ENCODE peak calls at places on chromosomes 5 and 9, in six cellular contexts. O is upper lobe of right lung; R is AG04450; Q is mesenchymal stem cell; P is naive thymus-derived CD4-positive, alpha-beta T cell; K is breast epithelium. U is an unnamed sample.

GRCh38 chr5:122408592-122409219 is 96.7 kb downstream of the SNCAIP start:
- DNase-seq in O (no peak), R (no peak), Q (no peak), P (no peak), K (no peak), U (no peak)

GRCh38 chr9:32644698-32645097 is 9.2 kb upstream of the TAF1L start:
- DNase-seq in O (no peak), R (peak), Q (no peak), P (no peak), K (no peak), U (no peak)

GRCh38 chr9:109453210-109453842 is 44.8 kb downstream of the PTPN3 start:
- DNase-seq in O (no peak), R (peak), Q (peak), P (no peak), K (no peak), U (peak)

GRCh38 chr5:60997721-60998120 is 52.7 kb downstream of the NDUFAF2 start:
- DNase-seq in O (no peak), R (no peak), Q (no peak), P (no peak), K (no peak), U (no peak)

GRCh38 chr5:10485142-10485795 is 43.6 kb downstream of the ROPN1L start:
- DNase-seq in O (no peak), R (peak), Q (peak), P (no peak), K (no peak), U (peak)

GRCh38 chr9:87338075-87338989 is 159.3 kb upstream of the DAPK1 start:
- DNase-seq in O (no peak), R (no peak), Q (no peak), P (no peak), K (no peak), U (no peak)

GRCh38 chr9:137007060-137007815 is 10.9 kb upstream of the CLIC3 start:
- DNase-seq in O (no peak), R (peak), Q (peak), P (no peak), K (no peak), U (no peak)

GRCh38 chr9:81759680-81760215 is 70.4 kb upstream of the TLE1 start:
- DNase-seq in O (no peak), R (peak), Q (peak), P (no peak), K (no peak), U (no peak)

GRCh38 chr5:139904566-139905400 is 109.2 kb downstream of the PSD2 start:
- DNase-seq in O (peak), R (no peak), Q (no peak), P (no peak), K (no peak), U (no peak)

GRCh38 chr5:160310140-160310909 is 2.0 kb downstream of the CCNJL start:
- DNase-seq in O (no peak), R (no peak), Q (no peak), P (no peak), K (no peak), U (no peak)
- H3K4me3 ChIP-seq in O (peak), R (no peak), Q (no peak), P (no peak), K (peak), U (peak)

GRCh38 chr9:98807811-98808195 is 333 bp downstream of the GALNT12 start:
- DNase-seq in O (peak), R (no peak), Q (peak), P (no peak), K (no peak), U (peak)

GRCh38 chr9:98808879-98809278 is 1.4 kb downstream of the GALNT12 start:
- DNase-seq in O (no peak), R (no peak), Q (no peak), P (no peak), K (no peak), U (no peak)

GRCh38 chr9:98807070-98807810 is at the start of gene GALNT12:
- DNase-seq in O (peak), R (no peak), Q (no peak), P (peak), K (no peak), U (peak)

GRCh38 chr9:98809311-98810105 is 2.0 kb downstream of the GALNT12 start:
- DNase-seq in O (no peak), R (no peak), Q (no peak), P (no peak), K (no peak), U (peak)

DNA sequence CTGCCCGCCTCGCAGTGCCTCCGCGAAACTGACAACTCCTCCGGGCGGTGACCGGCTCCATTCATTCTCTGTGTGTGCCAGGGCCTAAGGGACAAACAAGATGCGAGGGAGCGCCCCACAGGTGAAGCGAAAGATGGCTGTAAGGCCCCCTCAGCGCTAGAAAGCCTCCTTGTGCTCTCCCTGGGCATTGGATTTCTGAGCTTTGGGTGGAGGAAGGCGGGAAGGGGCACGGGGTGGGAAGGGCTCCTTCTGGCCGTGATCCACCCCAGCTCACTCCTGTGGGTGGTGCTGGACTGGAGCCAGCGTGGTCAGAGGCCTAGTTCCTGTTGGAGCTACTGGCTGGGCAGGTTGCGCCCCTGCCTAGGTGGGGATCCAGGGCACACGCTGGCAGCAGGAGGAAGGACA is 943 bp downstream of the GALNT12 start:
- DNase-seq in O (peak), R (no peak), Q (no peak), P (no peak), K (no peak), U (peak)
- H3K4me3 ChIP-seq in O (peak), R (peak), Q (no peak), P (peak), K (peak), U (peak)

DNA sequence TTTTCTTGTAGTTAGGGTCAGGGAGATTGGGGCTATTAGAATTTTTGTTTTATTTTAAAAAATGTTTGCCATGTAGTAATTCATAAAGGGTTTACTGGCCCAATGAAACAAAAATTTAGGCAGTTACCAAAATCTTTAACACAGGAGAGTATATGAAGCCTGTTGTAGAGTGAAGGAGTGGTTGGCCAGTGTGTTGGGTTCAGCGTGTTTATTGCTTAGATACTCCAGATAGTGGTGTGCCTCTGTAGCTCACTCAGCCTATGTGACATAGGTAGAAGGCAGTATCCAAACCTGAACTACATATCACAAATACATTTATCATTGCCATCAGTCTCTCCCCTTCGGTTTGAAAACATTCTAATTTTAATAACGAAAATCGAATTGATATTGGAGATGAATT is 1.2 kb downstream of the TEK start:
- DNase-seq in O (no peak), R (no peak), Q (peak), P (no peak), K (no peak), U (no peak)
- H3K4me3 ChIP-seq in O (peak), R (peak), Q (no peak), P (no peak), K (no peak), U (no peak)

GRCh38 chr9:19495186-19496028 is 86.6 kb downstream of the ACER2 start:
- DNase-seq in O (no peak), R (no peak), Q (no peak), P (no peak), K (no peak), U (no peak)

GRCh38 chr9:19493174-19493811 is 84.5 kb downstream of the ACER2 start:
- DNase-seq in O (no peak), R (peak), Q (peak), P (peak), K (no peak), U (peak)

GRCh38 chr9:19492775-19493173 is 84.0 kb downstream of the ACER2 start:
- DNase-seq in O (no peak), R (no peak), Q (no peak), P (no peak), K (no peak), U (no peak)

GRCh38 chr9:19496321-19496720 is 87.5 kb downstream of the ACER2 start:
- DNase-seq in O (no peak), R (no peak), Q (no peak), P (no peak), K (no peak), U (no peak)

GRCh38 chr9:19493845-19494244 is 85.0 kb downstream of the ACER2 start:
- DNase-seq in O (no peak), R (no peak), Q (no peak), P (no peak), K (no peak), U (no peak)
- H3K4me3 ChIP-seq in O (peak), R (peak), Q (no peak), P (no peak), K (peak), U (no peak)

GRCh38 chr5:157547909-157548512 is 27.6 kb downstream of the ADAM19 start:
- DNase-seq in O (no peak), R (no peak), Q (no peak), P (no peak), K (no peak), U (no peak)
- H3K4me3 ChIP-seq in O (no peak), R (no peak), Q (no peak), P (no peak), K (no peak), U (no peak)

DNA sequence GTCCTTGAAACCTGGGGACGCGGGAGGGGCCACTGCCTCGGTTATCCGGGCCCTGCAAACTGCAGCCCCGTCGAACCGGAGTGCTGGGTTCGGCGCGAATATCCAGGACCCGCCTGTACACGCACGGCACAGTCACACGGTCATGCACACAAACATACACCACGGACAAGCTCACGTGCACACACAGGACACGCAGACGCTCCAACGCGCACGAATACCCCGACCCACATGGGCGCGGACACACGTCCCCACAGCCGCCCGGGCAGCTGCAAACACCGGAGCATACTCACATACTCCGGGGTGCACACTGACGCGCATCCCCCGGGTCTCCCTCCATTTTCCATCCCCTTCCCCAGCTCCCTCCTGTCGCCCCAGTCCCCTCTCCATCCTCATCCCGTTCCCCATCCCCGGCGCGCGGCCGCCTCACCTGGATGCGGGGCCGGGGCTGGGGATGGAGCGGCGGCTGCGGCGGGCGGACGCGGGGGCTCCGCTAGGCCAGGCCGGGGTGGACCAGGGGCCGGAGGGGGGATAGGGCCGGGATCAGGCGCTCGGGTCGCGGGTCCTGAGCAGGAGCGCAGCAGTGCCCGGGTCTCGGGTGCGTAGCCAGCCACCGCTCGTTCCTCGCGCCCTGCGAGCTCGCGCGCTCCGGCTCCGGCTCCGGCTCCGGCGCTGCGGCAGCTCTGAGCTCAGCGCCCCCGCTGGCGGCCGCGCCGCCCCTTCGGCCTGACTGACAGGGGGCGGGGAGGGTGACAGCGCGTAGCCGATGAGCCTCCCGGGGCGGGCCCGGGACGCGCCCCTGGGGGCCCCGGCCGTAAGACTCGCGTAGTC is at the start of the genes EIF4E1B and SNCB:
- DNase-seq in O (no peak), R (no peak), Q (peak), P (peak), K (no peak), U (no peak)
- H3K4me3 ChIP-seq in O (peak), R (peak), Q (peak), P (peak), K (peak), U (no peak)

DNA sequence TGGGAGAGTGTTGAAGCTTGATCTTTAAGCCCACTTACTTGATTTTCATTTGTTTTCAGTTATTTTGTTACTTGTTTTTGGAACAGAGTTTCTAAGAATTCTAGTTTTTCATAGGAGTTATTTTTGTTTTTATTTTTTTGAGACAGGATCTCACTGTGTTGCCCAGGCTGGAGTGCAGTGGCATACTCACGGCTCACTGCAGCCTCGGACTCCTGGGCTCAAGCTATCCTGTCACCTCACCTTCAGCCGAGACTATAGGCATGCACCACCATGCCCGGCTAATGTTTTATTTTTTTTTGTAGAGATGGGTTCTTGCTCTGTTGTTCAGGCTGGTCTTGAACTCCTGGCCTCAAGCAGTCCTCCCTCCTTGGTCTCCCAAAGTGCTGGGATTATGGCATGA is 6.3 kb downstream of the ERBIN start:
- DNase-seq in O (no peak), R (no peak), Q (no peak), P (no peak), K (no peak), U (no peak)
- H3K4me3 ChIP-seq in O (no peak), R (no peak), Q (no peak), P (no peak), K (no peak), U (no peak)

DNA sequence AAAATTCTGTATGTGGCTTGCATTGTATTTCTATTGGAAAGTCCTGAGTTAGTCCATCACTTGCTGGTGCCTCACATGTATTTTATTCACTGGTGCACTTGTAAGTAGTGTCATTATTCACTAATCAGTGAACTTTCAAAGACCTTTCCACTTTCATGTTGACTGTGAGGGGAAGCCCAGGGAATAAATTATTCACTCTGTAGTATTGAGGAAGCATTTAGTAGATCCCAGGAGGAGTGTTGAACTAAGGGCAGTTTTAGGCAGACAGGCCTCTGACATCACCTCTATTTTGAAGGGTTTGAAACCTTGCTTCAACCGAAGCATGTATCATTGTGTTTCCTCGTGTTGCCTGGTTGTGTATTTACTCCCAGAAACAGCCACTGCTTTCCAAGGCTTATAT is 705.4 kb upstream of the RIOK2 start:
- DNase-seq in O (no peak), R (no peak), Q (no peak), P (no peak), K (no peak), U (no peak)
- H3K4me3 ChIP-seq in O (no peak), R (no peak), Q (no peak), P (no peak), K (no peak), U (no peak)

GRCh38 chr5:72572236-72572765 is 65.1 kb upstream of the ZNF366 start:
- DNase-seq in O (no peak), R (no peak), Q (no peak), P (no peak), K (no peak), U (no peak)
- H3K4me3 ChIP-seq in O (no peak), R (no peak), Q (no peak), P (no peak), K (no peak), U (no peak)